ENCODE peak calls at places on chromosomes 1 and 21, in five cellular contexts. G is uterus; M is stimulated activated CD8-positive, alpha-beta memory T cell treated with anti-CD3 and anti-CD28 coated beads, Interleukin-4, amount 100 ng/mL, for 48 hours; R is NCI-H1092 treated with DMSO at 0.1 percent for 48 hours; F is GDM1. E is an unnamed sample.
A peak's percentile ranks its signal among the peaks of the same experiment; 100 is the strongest.

GRCh38 chr1:241834733-241835377 is 13.1 kb upstream of the EXO1 start:
- DNase-seq in G (no peak), M (no peak), R (peak; percentile 65), F (no peak), E (peak; percentile 24)

GRCh38 chr1:116375165-116375883 is 2.3 kb downstream of the ATP1A1 start:
- DNase-seq in G (no peak), M (no peak), R (no peak), F (no peak), E (peak; percentile 54)

GRCh38 chr1:153938996-153939395 is 7.5 kb downstream of the DENND4B start:
- DNase-seq in G (no peak), M (no peak), R (no peak), F (no peak), E (no peak)

GRCh38 chr1:74463301-74463988 is 49.0 kb downstream of the LRRC53 start:
- DNase-seq in G (no peak), M (no peak), R (no peak), F (no peak), E (no peak)

GRCh38 chr1:50959913-50960844 is at the start of gene FAF1:
- DNase-seq in G (peak; percentile 94), M (peak; percentile 97), R (peak; percentile 92), F (peak; percentile 96), E (peak; percentile 95)

GRCh38 chr1:44723496-44724407 is 7.2 kb downstream of the RNU5D-1 start:
- DNase-seq in G (no peak), M (peak; percentile 76), R (no peak), F (peak; percentile 82), E (no peak)

GRCh38 chr1:240239309-240239708 is 147.6 kb downstream of the FMN2 start:
- DNase-seq in G (no peak), M (no peak), R (no peak), F (no peak), E (no peak)

GRCh38 chr1:218666263-218666662 is 321.1 kb downstream of the TGFB2 start:
- DNase-seq in G (no peak), M (no peak), R (no peak), F (no peak), E (no peak)

GRCh38 chr1:228983661-228984060 is 248.4 kb downstream of the RHOU start:
- DNase-seq in G (no peak), M (no peak), R (no peak), F (no peak), E (no peak)

GRCh38 chr21:46347791-46348381 is 23.9 kb downstream of the PCNT start:
- DNase-seq in G (no peak), M (no peak), R (no peak), F (no peak), E (no peak)

GRCh38 chr1:207890136-207890738 is 20.7 kb downstream of the CD34 start:
- DNase-seq in G (peak; percentile 83), M (no peak), R (no peak), F (peak; percentile 87), E (no peak)

GRCh38 chr1:209704584-209704983 is at the start of gene HSD11B1:
- DNase-seq in G (peak; percentile 87), M (no peak), R (no peak), F (no peak), E (peak; percentile 77)

GRCh38 chr1:166858726-166859419 is 17.2 kb downstream of the TADA1 start:
- DNase-seq in G (no peak), M (no peak), R (no peak), F (no peak), E (peak; percentile 30)

GRCh38 chr1:91428182-91428798 is 23.7 kb upstream of the HFM1 start:
- DNase-seq in G (no peak), M (no peak), R (peak; percentile 7), F (no peak), E (no peak)

GRCh38 chr1:153526132-153526543 is 9.7 kb downstream of the S100A6 start:
- DNase-seq in G (no peak), M (no peak), R (no peak), F (no peak), E (peak; percentile 60)

GRCh38 chr1:204812842-204813241 is 57.8 kb upstream of the NFASC start:
- DNase-seq in G (no peak), M (no peak), R (no peak), F (no peak), E (no peak)

GRCh38 chr1:19647643-19648042 is 3.5 kb downstream of the NBL1 start:
- DNase-seq in G (no peak), M (no peak), R (no peak), F (peak; percentile 24), E (no peak)

GRCh38 chr1:172360511-172360910 is 60.0 kb upstream of the C1orf105 start:
- DNase-seq in G (no peak), M (no peak), R (peak; percentile 17), F (no peak), E (peak; percentile 62)

GRCh38 chr21:29953072-29953471 is 13.3 kb upstream of the GRIK1 start:
- DNase-seq in G (no peak), M (no peak), R (no peak), F (no peak), E (no peak)

E was measured in G401.